ENCODE peak calls at places on chromosomes 16 and 17, in eight cellular contexts. I is GDM1; P is stimulated activated CD4-positive, alpha-beta T cell treated with anti-CD3 and anti-CD28 coated beads, Interleukin-1b, Interleukin-23, amount 100 ng/mL, for 1 hour; S is ACHN; Z is cardiac septum; G is psoas muscle; U is C1 segment of cervical spinal cord; X is iPS-NIHi11. Y is an unnamed sample.

GRCh38 chr16:23848958-23849357 is 13.2 kb downstream of the PRKCB start:
- DNase-seq in I (no peak), P (no peak), S (no peak), Z (no peak), G (no peak), U (no peak), X (no peak), Y (no peak)

GRCh38 chr16:70725912-70726828 is 40.3 kb upstream of the MTSS2 start:
- DNase-seq in I (no peak), P (no peak), S (no peak), Z (no peak), G (peak), U (peak), X (no peak), Y (no peak)

GRCh38 chr16:57999971-58000705 is at the start of gene ZNF319:
- DNase-seq in I (no peak), P (no peak), S (peak), Z (no peak), G (no peak), U (no peak), X (peak), Y (no peak)

GRCh38 chr16:24871891-24872290 is 26.1 kb downstream of the SLC5A11 start:
- DNase-seq in I (no peak), P (no peak), S (no peak), Z (peak), G (no peak), U (no peak), X (no peak), Y (no peak)

GRCh38 chr17:78653382-78653781 is 76.2 kb upstream of the DNAH17 start:
- DNase-seq in I (no peak), P (no peak), S (no peak), Z (no peak), G (no peak), U (no peak), X (no peak), Y (no peak)

GRCh38 chr16:85755929-85756768 is 5.3 kb upstream of the C16orf74 start:
- DNase-seq in I (no peak), P (no peak), S (no peak), Z (no peak), G (no peak), U (no peak), X (no peak), Y (no peak)

GRCh38 chr16:67268136-67268579 is 11.2 kb upstream of the PLEKHG4 start:
- DNase-seq in I (no peak), P (no peak), S (peak), Z (no peak), G (peak), U (no peak), X (no peak), Y (peak)

GRCh38 chr17:63276821-63277220 is 169.3 kb downstream of the CYB561 start:
- DNase-seq in I (no peak), P (no peak), S (no peak), Z (no peak), G (no peak), U (no peak), X (no peak), Y (no peak)

GRCh38 chr16:26736084-26736483 is 330.6 kb upstream of the C16orf82 start:
- DNase-seq in I (no peak), P (no peak), S (no peak), Z (no peak), G (no peak), U (no peak), X (no peak), Y (no peak)

GRCh38 chr17:16428098-16428882 is 12.9 kb downstream of the TRPV2 start:
- DNase-seq in I (no peak), P (no peak), S (peak), Z (no peak), G (peak), U (no peak), X (peak), Y (no peak)